ENCODE peak calls at places on chromosomes 4 and X, in four cellular contexts. One of them, this sample, is unnamed.

GRCh38 chr4:139672215-139672614 is 6.6 kb downstream of the MGST2 start:
- DNase-seq in bronchial epithelial cell: no peak
- DNase-seq in brain microvascular endothelial cell: no peak
- DNase-seq in fibroblast of the aortic adventitia: no peak
- DNase-seq in this sample: no peak

GRCh38 chrX:131958724-131959123 is 64.4 kb upstream of the STK26 start:
- DNase-seq in fibroblast of the aortic adventitia: no peak
- DNase-seq in bronchial epithelial cell: no peak
- DNase-seq in brain microvascular endothelial cell: no peak
- DNase-seq in this sample: no peak

GRCh38 chr4:83089759-83090158 is 24.8 kb downstream of the PLAC8 start:
- DNase-seq in bronchial epithelial cell: no peak
- DNase-seq in brain microvascular endothelial cell: no peak
- DNase-seq in fibroblast of the aortic adventitia: no peak
- DNase-seq in this sample: no peak

GRCh38 chr4:158821228-158822009 is 52.6 kb downstream of the FNIP2 start:
- DNase-seq in brain microvascular endothelial cell: peak; percentile 77
- DNase-seq in bronchial epithelial cell: peak; percentile 18
- DNase-seq in fibroblast of the aortic adventitia: peak; percentile 62
- DNase-seq in this sample: no peak

GRCh38 chrX:10137516-10137915 is 19.3 kb upstream of the CLCN4 start:
- DNase-seq in fibroblast of the aortic adventitia: peak; percentile 5
- DNase-seq in bronchial epithelial cell: no peak
- DNase-seq in brain microvascular endothelial cell: no peak
- DNase-seq in this sample: no peak

GRCh38 chrX:133249659-133250058 is 31.5 kb upstream of the TFDP3 start:
- DNase-seq in fibroblast of the aortic adventitia: peak; percentile 13
- DNase-seq in bronchial epithelial cell: peak; percentile 23
- DNase-seq in brain microvascular endothelial cell: no peak
- DNase-seq in this sample: no peak

GRCh38 chr4:13093170-13093569 is 391.0 kb downstream of the RAB28 start:
- DNase-seq in bronchial epithelial cell: no peak
- DNase-seq in fibroblast of the aortic adventitia: no peak
- DNase-seq in brain microvascular endothelial cell: no peak
- DNase-seq in this sample: no peak

GRCh38 chr4:178681871-178682270 is 1239.6 kb upstream of the AGA start:
- DNase-seq in fibroblast of the aortic adventitia: no peak
- DNase-seq in brain microvascular endothelial cell: no peak
- DNase-seq in bronchial epithelial cell: no peak
- DNase-seq in this sample: no peak

GRCh38 chrX:43560247-43560946 is 95.7 kb upstream of the MAOA start:
- DNase-seq in fibroblast of the aortic adventitia: no peak
- DNase-seq in bronchial epithelial cell: peak; percentile 34
- DNase-seq in brain microvascular endothelial cell: no peak
- DNase-seq in this sample: no peak

GRCh38 chr4:136863756-136864155 is 668.5 kb downstream of the PCDH18 start:
- DNase-seq in brain microvascular endothelial cell: no peak
- DNase-seq in bronchial epithelial cell: no peak
- DNase-seq in fibroblast of the aortic adventitia: peak; percentile 27
- DNase-seq in this sample: no peak

GRCh38 chr4:28682872-28683271 is 1822.2 kb downstream of the STIM2 start:
- DNase-seq in bronchial epithelial cell: no peak
- DNase-seq in brain microvascular endothelial cell: no peak
- DNase-seq in fibroblast of the aortic adventitia: no peak
- DNase-seq in this sample: no peak

GRCh38 chrX:124217289-124218251 is 114.9 kb upstream of the TEX13D start:
- DNase-seq in fibroblast of the aortic adventitia: no peak
- DNase-seq in brain microvascular endothelial cell: peak; percentile 53
- DNase-seq in bronchial epithelial cell: peak; percentile 53
- DNase-seq in this sample: no peak

GRCh38 chr4:142236268-142236667 is 599.9 kb downstream of the IL15 start:
- DNase-seq in brain microvascular endothelial cell: no peak
- DNase-seq in bronchial epithelial cell: peak; percentile 89
- DNase-seq in fibroblast of the aortic adventitia: no peak
- DNase-seq in this sample: no peak

GRCh38 chr4:44927361-44928061 is 201.2 kb upstream of the GNPDA2 start:
- DNase-seq in fibroblast of the aortic adventitia: peak; percentile 22
- DNase-seq in bronchial epithelial cell: peak; percentile 28
- DNase-seq in brain microvascular endothelial cell: no peak
- DNase-seq in this sample: no peak

GRCh38 chrX:37818031-37818430 is 29.3 kb downstream of the DYNLT3 start:
- DNase-seq in bronchial epithelial cell: no peak
- DNase-seq in brain microvascular endothelial cell: no peak
- DNase-seq in fibroblast of the aortic adventitia: no peak
- DNase-seq in this sample: no peak

GRCh38 chr4:56787380-56787779 is 34.1 kb downstream of the SPINK2 start:
- DNase-seq in bronchial epithelial cell: no peak
- DNase-seq in fibroblast of the aortic adventitia: no peak
- DNase-seq in brain microvascular endothelial cell: no peak
- DNase-seq in this sample: no peak

GRCh38 chrX:5163663-5164062 is 1065.0 kb downstream of the NLGN4X start:
- DNase-seq in bronchial epithelial cell: no peak
- DNase-seq in fibroblast of the aortic adventitia: no peak
- DNase-seq in brain microvascular endothelial cell: no peak
- DNase-seq in this sample: no peak

GRCh38 chrX:27998666-27999065 is 17.4 kb upstream of the DCAF8L1 start:
- DNase-seq in brain microvascular endothelial cell: no peak
- DNase-seq in fibroblast of the aortic adventitia: no peak
- DNase-seq in bronchial epithelial cell: no peak
- DNase-seq in this sample: no peak

GRCh38 chrX:145393702-145394235 is 146.5 kb downstream of the SPANXN1 start:
- DNase-seq in fibroblast of the aortic adventitia: no peak
- DNase-seq in brain microvascular endothelial cell: no peak
- DNase-seq in bronchial epithelial cell: no peak
- DNase-seq in this sample: no peak

GRCh38 chr4:7811536-7812190 is 128.0 kb downstream of the AFAP1 start:
- DNase-seq in brain microvascular endothelial cell: no peak
- DNase-seq in bronchial epithelial cell: peak; percentile 26
- DNase-seq in fibroblast of the aortic adventitia: peak; percentile 90
- DNase-seq in this sample: peak; percentile 75

GRCh38 chr4:139144161-139144859 is 32.7 kb downstream of the ELF2 start:
- DNase-seq in brain microvascular endothelial cell: peak; percentile 38
- DNase-seq in bronchial epithelial cell: peak; percentile 66
- DNase-seq in fibroblast of the aortic adventitia: peak; percentile 69
- DNase-seq in this sample: peak; percentile 33

GRCh38 chr4:122003335-122003734 is 51.5 kb upstream of the TRPC3 start:
- DNase-seq in bronchial epithelial cell: peak; percentile 27
- DNase-seq in fibroblast of the aortic adventitia: peak; percentile 34
- DNase-seq in brain microvascular endothelial cell: peak; percentile 22
- DNase-seq in this sample: no peak

DNA sequence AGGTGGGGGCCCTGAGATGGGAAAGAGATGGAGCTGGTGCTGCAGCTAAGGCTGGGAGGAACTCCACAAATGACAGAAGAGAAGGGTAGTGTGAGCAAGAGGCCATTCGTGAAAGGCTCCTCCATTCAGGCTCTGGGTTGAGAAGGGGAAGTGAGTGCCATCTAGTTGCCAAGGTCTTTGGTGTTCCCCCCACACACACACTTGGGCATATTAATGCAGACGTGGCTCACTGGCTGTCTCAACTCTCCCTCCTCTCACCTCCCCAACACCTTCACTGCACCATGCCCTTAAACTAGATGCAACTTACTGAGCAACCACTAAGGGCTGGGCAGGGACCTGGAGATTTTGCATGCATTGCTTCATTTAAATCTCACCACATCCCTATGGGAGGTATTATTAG is 8.7 kb downstream of the CLRN2 start:
- DNase-seq in brain microvascular endothelial cell: no peak
- DNase-seq in fibroblast of the aortic adventitia: no peak
- DNase-seq in bronchial epithelial cell: no peak
- DNase-seq in this sample: no peak
- H3K4me3 ChIP-seq in brain microvascular endothelial cell: no peak overlapping the region
- H3K4me3 ChIP-seq in fibroblast of the aortic adventitia: no peak overlapping the region
- H3K4me3 ChIP-seq in bronchial epithelial cell: no peak overlapping the region
- H3K4me3 ChIP-seq in this sample: no peak overlapping the region

GRCh38 chrX:79364306-79364705 is 2.8 kb downstream of the ITM2A start:
- DNase-seq in brain microvascular endothelial cell: no peak
- DNase-seq in bronchial epithelial cell: no peak
- DNase-seq in fibroblast of the aortic adventitia: no peak
- DNase-seq in this sample: no peak
- H3K4me3 ChIP-seq in brain microvascular endothelial cell: no peak overlapping the region
- H3K4me3 ChIP-seq in bronchial epithelial cell: no peak overlapping the region
- H3K4me3 ChIP-seq in fibroblast of the aortic adventitia: no peak overlapping the region
- H3K4me3 ChIP-seq in this sample: peak overlapping the region; percentile 67

DNA sequence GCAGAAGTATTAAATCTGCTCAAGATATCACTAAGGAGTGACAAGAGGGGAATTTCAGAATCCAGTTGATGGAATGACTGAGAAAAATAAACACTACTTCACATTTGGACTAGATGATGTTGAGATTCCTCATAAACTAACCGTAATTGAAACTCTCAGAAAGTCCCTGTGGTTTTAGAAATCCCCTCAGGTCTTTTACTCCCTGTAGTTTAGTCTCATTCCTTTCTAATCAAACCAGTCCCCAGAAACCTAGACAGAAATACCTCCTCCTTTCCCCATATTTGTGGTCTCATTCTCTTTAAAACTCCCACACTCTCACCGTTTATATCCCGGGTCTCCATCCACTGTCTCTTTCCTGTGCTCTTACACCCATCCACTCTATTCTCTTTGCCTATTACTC is 15.0 kb upstream of the TLR1 start:
- DNase-seq in fibroblast of the aortic adventitia: no peak
- DNase-seq in brain microvascular endothelial cell: no peak
- DNase-seq in bronchial epithelial cell: no peak
- DNase-seq in this sample: no peak
- H3K4me3 ChIP-seq in fibroblast of the aortic adventitia: no peak overlapping the region
- H3K4me3 ChIP-seq in brain microvascular endothelial cell: no peak overlapping the region
- H3K4me3 ChIP-seq in bronchial epithelial cell: no peak overlapping the region
- H3K4me3 ChIP-seq in this sample: no peak overlapping the region

DNA sequence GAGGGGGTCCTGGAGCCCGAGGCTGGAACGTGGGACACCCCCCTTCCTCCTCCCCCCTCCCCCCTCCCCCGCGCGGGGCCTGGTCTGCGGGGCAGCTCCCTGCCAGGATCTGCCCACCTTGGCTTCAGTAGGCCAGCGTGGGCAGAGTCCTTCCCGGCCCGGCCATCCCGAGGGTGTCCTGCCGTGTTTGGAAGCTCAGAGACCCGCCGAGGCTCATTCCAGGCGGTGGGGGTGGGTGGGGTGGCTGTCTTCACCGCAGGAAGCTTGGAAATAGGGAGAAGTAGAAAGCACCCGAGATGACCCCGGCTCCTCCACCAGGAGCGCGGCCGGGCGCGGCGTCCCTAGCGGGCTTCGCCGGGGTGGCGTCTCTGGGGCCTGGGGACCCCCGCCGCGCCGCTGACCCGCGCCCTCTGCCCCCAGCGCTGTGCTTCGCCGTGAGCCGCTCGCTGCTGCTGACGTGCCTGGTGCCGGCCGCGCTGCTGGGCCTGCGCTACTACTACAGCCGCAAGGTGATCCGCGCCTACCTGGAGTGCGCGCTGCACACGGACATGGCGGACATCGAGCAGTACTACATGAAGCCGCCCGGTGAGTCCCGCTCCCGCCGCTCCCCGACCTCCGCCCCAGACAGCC is 1.6 kb downstream of the NAT8L start:
- DNase-seq in fibroblast of the aortic adventitia: no peak
- DNase-seq in brain microvascular endothelial cell: no peak
- DNase-seq in bronchial epithelial cell: no peak
- DNase-seq in this sample: peak; percentile 10
- H3K4me3 ChIP-seq in fibroblast of the aortic adventitia: no peak overlapping the region
- H3K4me3 ChIP-seq in brain microvascular endothelial cell: no peak overlapping the region
- H3K4me3 ChIP-seq in bronchial epithelial cell: no peak overlapping the region
- H3K4me3 ChIP-seq in this sample: peak overlapping the region; percentile 62

This sample was measured in left ventricle myocardium inferior.